ENCODE peak calls at places on chromosomes 13 and 19, in nine cellular contexts. Y is GM12892, I is sigmoid colon, J is GM23338, D is K562, S is vagina, A is Panc1, V is SK-N-SH, L is transverse colon. N is an unnamed sample.

GRCh38 chr13:50352720-50353491 is 337.7 kb downstream of the KCNRG start:
- DNase-seq in Y (no peak), I (no peak), J (no peak), D (no peak), S (no peak), A (no peak), V (no peak), L (no peak), N (no peak)

GRCh38 chr13:37173214-37173613 is 67.8 kb upstream of the CSNK1A1L start:
- DNase-seq in Y (no peak), I (no peak), J (peak; percentile 28), D (no peak), S (no peak), A (no peak), V (no peak), L (no peak), N (no peak)

GRCh38 chr13:24407844-24408243 is 98.5 kb downstream of the C1QTNF9 start:
- DNase-seq in Y (no peak), I (no peak), J (peak; percentile 2), D (no peak), S (no peak), A (no peak), V (no peak), L (no peak), N (no peak)

GRCh38 chr19:23415561-23416191 is 20.4 kb upstream of the ZNF91 start:
- DNase-seq in Y (no peak), I (no peak), J (peak; percentile 97), D (no peak), S (no peak), A (no peak), V (peak; percentile 86), L (peak; percentile 86), N (no peak)

GRCh38 chr13:96109125-96109524 is 19.2 kb downstream of the HS6ST3 start:
- DNase-seq in Y (no peak), I (no peak), J (no peak), D (no peak), S (no peak), A (no peak), V (no peak), L (no peak), N (no peak)

GRCh38 chr13:44921931-44922758 is 67.1 kb downstream of the NUFIP1 start:
- DNase-seq in Y (no peak), I (peak; percentile 79), J (no peak), D (no peak), S (no peak), A (peak; percentile 72), V (no peak), L (peak; percentile 31), N (no peak)

GRCh38 chr19:18776288-18776594 is 14.9 kb downstream of the COMP start:
- DNase-seq in Y (no peak), I (no peak), J (no peak), D (peak; percentile 54), S (no peak), A (no peak), V (no peak), L (no peak), N (no peak)

GRCh38 chr19:29872224-29872731 is 60.5 kb downstream of the CCNE1 start:
- DNase-seq in Y (no peak), I (no peak), J (peak; percentile 65), D (peak; percentile 50), S (no peak), A (no peak), V (peak; percentile 49), L (no peak), N (no peak)

GRCh38 chr13:35621989-35622388 is 145.5 kb upstream of the MAB21L1 start:
- DNase-seq in Y (no peak), I (no peak), J (no peak), D (no peak), S (no peak), A (no peak), V (no peak), L (no peak), N (no peak)

GRCh38 chr13:54210397-54211050 is 1181.9 kb downstream of the OLFM4 start:
- DNase-seq in Y (no peak), I (no peak), J (no peak), D (no peak), S (no peak), A (no peak), V (no peak), L (no peak), N (peak; percentile 22)

GRCh38 chr19:5889288-5889971 is 14.2 kb downstream of the NDUFA11 start:
- DNase-seq in Y (no peak), I (no peak), J (no peak), D (no peak), S (no peak), A (no peak), V (peak; percentile 38), L (no peak), N (no peak)

GRCh38 chr19:18294467-18294864 is 13.0 kb upstream of the JUND start:
- DNase-seq in Y (no peak), I (no peak), J (peak; percentile 59), D (peak; percentile 15), S (no peak), A (no peak), V (peak; percentile 83), L (peak; percentile 69), N (no peak)

GRCh38 chr13:31282741-31283455 is 83.1 kb downstream of the B3GLCT start:
- DNase-seq in Y (no peak), I (no peak), J (no peak), D (no peak), S (no peak), A (no peak), V (no peak), L (no peak), N (no peak)

GRCh38 chr19:22919946-22920345 is 83.0 kb downstream of the ZNF728 start:
- DNase-seq in Y (no peak), I (no peak), J (no peak), D (no peak), S (no peak), A (no peak), V (no peak), L (no peak), N (no peak)

GRCh38 chr19:3335431-3336350 is 30.7 kb upstream of the NFIC start:
- DNase-seq in Y (no peak), I (peak; percentile 93), J (no peak), D (no peak), S (no peak), A (no peak), V (no peak), L (peak; percentile 74), N (no peak)

GRCh38 chr19:17070421-17070820 is 4.8 kb downstream of the HAUS8 start:
- DNase-seq in Y (no peak), I (no peak), J (no peak), D (no peak), S (no peak), A (no peak), V (no peak), L (no peak), N (no peak)

DNA sequence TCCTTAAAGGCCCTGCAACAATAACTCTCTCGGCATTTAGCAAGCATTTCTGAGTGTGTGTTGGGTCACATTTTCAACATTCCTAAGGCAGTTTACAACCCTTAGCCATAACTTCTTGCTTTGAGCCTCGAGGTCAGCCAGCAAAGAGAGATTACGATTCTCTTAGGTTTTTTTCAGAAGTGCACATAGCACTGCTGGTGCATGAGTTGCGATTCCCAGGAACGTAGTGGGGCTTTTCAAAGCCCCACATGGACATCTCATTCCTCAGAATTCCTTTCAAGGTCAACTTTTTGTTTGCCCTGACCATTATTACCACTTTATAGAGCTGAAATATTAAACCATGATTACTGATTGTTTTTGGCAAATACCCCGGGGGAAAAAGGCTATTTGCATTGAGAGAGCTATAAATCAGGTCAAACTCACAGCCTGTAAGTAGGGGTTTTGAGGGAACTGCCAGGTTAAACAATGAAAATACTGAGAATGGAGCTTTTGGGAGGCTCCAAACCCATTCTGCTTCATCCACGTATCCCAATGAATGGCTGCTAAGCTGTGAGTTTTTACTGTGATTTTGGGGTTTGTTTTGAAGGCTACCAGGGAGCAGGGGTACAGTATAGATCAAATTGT is 705.4 kb downstream of the GPC5 start:
- DNase-seq in Y (no peak), I (no peak), J (peak; percentile 17), D (no peak), S (no peak), A (no peak), V (no peak), L (no peak), N (no peak)
- TF ChIP-seq POLR2AphosphoS5 in Y (no peak), I (no peak), J (no peak), D (no peak), S (no peak), A (no peak), V (no peak), L (no peak), N (no peak)

DNA sequence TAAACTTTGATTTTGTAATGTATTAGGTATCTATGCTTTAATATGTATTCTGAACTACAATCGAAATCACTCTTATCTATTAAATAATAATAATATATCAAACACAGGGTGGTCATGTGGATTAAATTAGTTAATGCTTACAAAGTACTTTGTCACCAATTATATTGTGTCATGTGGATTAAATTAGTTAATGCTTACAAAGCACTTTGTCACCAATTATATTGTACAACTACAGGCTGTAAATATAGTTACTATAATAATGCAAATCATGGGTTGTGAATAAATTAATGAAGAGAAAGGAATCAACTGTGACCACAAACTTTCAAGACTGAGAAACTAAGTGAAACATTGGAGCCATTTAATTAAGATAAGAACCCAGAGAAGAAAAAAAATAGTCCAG is 1929.1 kb upstream of the PCDH20 start:
- DNase-seq in Y (no peak), I (no peak), J (no peak), D (no peak), S (no peak), A (no peak), V (no peak), L (no peak), N (peak; percentile 26)
- TF ChIP-seq POLR2AphosphoS5 in Y (no peak), I (no peak), J (no peak), D (no peak), S (no peak), A (no peak), V (no peak), L (no peak), N (no peak)

GRCh38 chr13:113806526-113806925 is 47.5 kb downstream of the TMEM255B start:
- DNase-seq in Y (no peak), I (no peak), J (no peak), D (no peak), S (no peak), A (no peak), V (no peak), L (no peak), N (no peak)
- TF ChIP-seq POLR2AphosphoS5 in Y (no peak), I (no peak), J (no peak), D (no peak), S (no peak), A (no peak), V (no peak), L (no peak), N (no peak)

DNA sequence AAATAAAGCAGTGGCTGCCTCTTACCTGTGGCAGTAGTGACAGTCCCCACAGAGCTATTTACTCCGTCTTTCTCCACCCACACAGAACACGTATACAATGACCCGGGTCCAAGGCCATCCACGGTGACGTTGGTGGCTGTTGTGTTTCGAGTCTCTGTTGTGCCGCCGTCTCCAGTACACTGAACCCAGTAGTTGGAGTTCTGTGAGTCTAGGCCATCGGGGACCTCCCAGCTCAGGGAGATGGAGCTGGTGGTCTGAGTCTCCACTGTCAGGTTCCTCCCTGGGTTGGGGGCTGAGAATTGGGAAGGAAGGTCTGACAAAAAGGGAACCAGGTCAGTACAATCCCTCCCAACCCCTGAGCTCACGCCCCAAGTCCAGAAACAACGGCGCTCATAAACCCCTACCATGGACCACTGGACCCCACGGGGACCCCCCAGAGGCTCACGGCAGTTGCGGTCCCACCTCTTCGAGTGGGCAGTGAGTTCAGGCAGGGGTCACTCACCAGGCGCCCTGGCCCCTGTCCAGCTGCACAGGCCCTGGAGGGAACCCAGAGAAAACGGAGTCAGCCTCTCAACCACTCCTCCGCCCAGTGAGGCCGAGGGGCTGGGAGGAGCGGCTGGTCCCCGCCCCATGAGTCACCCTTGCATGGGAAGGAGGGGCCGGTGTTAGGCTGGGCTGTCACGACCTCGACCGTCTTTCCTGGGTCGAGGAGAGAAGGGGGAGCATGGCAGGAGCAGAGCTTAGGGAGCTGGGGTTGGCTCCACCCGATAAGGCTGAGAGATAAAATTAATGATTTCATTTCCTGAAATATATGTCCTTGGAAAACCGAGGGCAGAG is 2.4 kb downstream of the PTPRH start:
- DNase-seq in Y (no peak), I (peak; percentile 86), J (peak; percentile 83), D (peak; percentile 97), S (no peak), A (peak; percentile 65), V (peak; percentile 96), L (peak; percentile 91), N (no peak)
- TF ChIP-seq POLR2AphosphoS5 in Y (no peak), I (peak; percentile 41), J (no peak), D (no peak), S (peak; percentile 72), A (peak; percentile 66), V (no peak), L (peak; percentile 96), N (no peak)